ENCODE peak calls at places on chromosomes 3 and 15, in six cellular contexts. One of them, this sample, is unnamed.

GRCh38 chr3:65342084-65342683 is 654.4 kb upstream of the ADAMTS9 start:
- DNase-seq in body of pancreas: peak; percentile 17
- DNase-seq in CD4-positive, CD25-positive, alpha-beta regulatory T cell: no peak
- DNase-seq in A549: peak; percentile 56
- DNase-seq in brain microvascular endothelial cell: peak; percentile 31
- DNase-seq in PC-9: no peak
- DNase-seq in this sample: peak; percentile 47

GRCh38 chr15:92807971-92808571 is 92.1 kb upstream of the CHD2 start:
- DNase-seq in body of pancreas: no peak
- DNase-seq in CD4-positive, CD25-positive, alpha-beta regulatory T cell: no peak
- DNase-seq in A549: peak; percentile 81
- DNase-seq in brain microvascular endothelial cell: no peak
- DNase-seq in PC-9: peak; percentile 50
- DNase-seq in this sample: no peak

GRCh38 chr15:61228025-61228901 is 839 bp downstream of the RORA start:
- DNase-seq in body of pancreas: no peak
- DNase-seq in CD4-positive, CD25-positive, alpha-beta regulatory T cell: no peak
- DNase-seq in A549: peak; percentile 19
- DNase-seq in brain microvascular endothelial cell: no peak
- DNase-seq in PC-9: no peak
- DNase-seq in this sample: no peak

GRCh38 chr3:167188592-167188991 is 191.5 kb downstream of the ZBBX start:
- DNase-seq in body of pancreas: no peak
- DNase-seq in CD4-positive, CD25-positive, alpha-beta regulatory T cell: no peak
- DNase-seq in A549: no peak
- DNase-seq in brain microvascular endothelial cell: no peak
- DNase-seq in PC-9: no peak
- DNase-seq in this sample: no peak

GRCh38 chr3:55489804-55490132 is 2.7 kb upstream of the WNT5A start:
- DNase-seq in body of pancreas: peak; percentile 36
- DNase-seq in CD4-positive, CD25-positive, alpha-beta regulatory T cell: no peak
- DNase-seq in A549: no peak
- DNase-seq in brain microvascular endothelial cell: no peak
- DNase-seq in PC-9: no peak
- DNase-seq in this sample: no peak

GRCh38 chr3:161272524-161272923 is 51.4 kb downstream of the NMD3 start:
- DNase-seq in body of pancreas: no peak
- DNase-seq in CD4-positive, CD25-positive, alpha-beta regulatory T cell: no peak
- DNase-seq in A549: no peak
- DNase-seq in brain microvascular endothelial cell: no peak
- DNase-seq in PC-9: no peak
- DNase-seq in this sample: no peak

GRCh38 chr3:60708191-60708975 is 542.9 kb downstream of the FHIT start:
- DNase-seq in body of pancreas: no peak
- DNase-seq in CD4-positive, CD25-positive, alpha-beta regulatory T cell: no peak
- DNase-seq in A549: no peak
- DNase-seq in brain microvascular endothelial cell: peak; percentile 82
- DNase-seq in PC-9: no peak
- DNase-seq in this sample: no peak

GRCh38 chr3:46749129-46749528 is 31.5 kb upstream of the PRSS50 start:
- DNase-seq in body of pancreas: no peak
- DNase-seq in CD4-positive, CD25-positive, alpha-beta regulatory T cell: no peak
- DNase-seq in A549: no peak
- DNase-seq in brain microvascular endothelial cell: no peak
- DNase-seq in PC-9: no peak
- DNase-seq in this sample: no peak

GRCh38 chr3:42705039-42705767 is 2.6 kb upstream of the HHATL start:
- DNase-seq in body of pancreas: no peak
- DNase-seq in CD4-positive, CD25-positive, alpha-beta regulatory T cell: no peak
- DNase-seq in A549: no peak
- DNase-seq in brain microvascular endothelial cell: no peak
- DNase-seq in PC-9: no peak
- DNase-seq in this sample: no peak

GRCh38 chr15:31275331-31276262 is 51.0 kb upstream of the KLF13 start:
- DNase-seq in body of pancreas: no peak
- DNase-seq in CD4-positive, CD25-positive, alpha-beta regulatory T cell: no peak
- DNase-seq in A549: no peak
- DNase-seq in brain microvascular endothelial cell: no peak
- DNase-seq in PC-9: no peak
- DNase-seq in this sample: no peak

GRCh38 chr15:62059818-62060115 is 480 bp downstream of the VPS13C start:
- DNase-seq in body of pancreas: peak; percentile 42
- DNase-seq in CD4-positive, CD25-positive, alpha-beta regulatory T cell: peak; percentile 47
- DNase-seq in A549: peak; percentile 62
- DNase-seq in brain microvascular endothelial cell: peak; percentile 48
- DNase-seq in PC-9: peak; percentile 38
- DNase-seq in this sample: peak; percentile 36

GRCh38 chr15:68781766-68782588 is 38.7 kb downstream of the ANP32A start:
- DNase-seq in body of pancreas: no peak
- DNase-seq in CD4-positive, CD25-positive, alpha-beta regulatory T cell: no peak
- DNase-seq in A549: no peak
- DNase-seq in brain microvascular endothelial cell: no peak
- DNase-seq in PC-9: no peak
- DNase-seq in this sample: no peak

GRCh38 chr3:102057781-102058421 is 208.6 kb downstream of the NFKBIZ start:
- DNase-seq in body of pancreas: no peak
- DNase-seq in CD4-positive, CD25-positive, alpha-beta regulatory T cell: no peak
- DNase-seq in A549: no peak
- DNase-seq in brain microvascular endothelial cell: no peak
- DNase-seq in PC-9: no peak
- DNase-seq in this sample: peak; percentile 8

GRCh38 chr3:132568427-132568826 is 28.6 kb upstream of the ACKR4 start:
- DNase-seq in body of pancreas: no peak
- DNase-seq in CD4-positive, CD25-positive, alpha-beta regulatory T cell: no peak
- DNase-seq in A549: no peak
- DNase-seq in brain microvascular endothelial cell: no peak
- DNase-seq in PC-9: no peak
- DNase-seq in this sample: no peak

GRCh38 chr15:57085267-57085666 is 166.8 kb downstream of the TCF12 start:
- DNase-seq in body of pancreas: no peak
- DNase-seq in CD4-positive, CD25-positive, alpha-beta regulatory T cell: no peak
- DNase-seq in A549: no peak
- DNase-seq in brain microvascular endothelial cell: no peak
- DNase-seq in PC-9: no peak
- DNase-seq in this sample: no peak

GRCh38 chr3:170765419-170766078 is 104.4 kb downstream of the RPL22L1 start:
- DNase-seq in body of pancreas: no peak
- DNase-seq in CD4-positive, CD25-positive, alpha-beta regulatory T cell: no peak
- DNase-seq in A549: peak; percentile 19
- DNase-seq in brain microvascular endothelial cell: no peak
- DNase-seq in PC-9: no peak
- DNase-seq in this sample: no peak

GRCh38 chr3:195566797-195567196 is 16.9 kb downstream of the APOD start:
- DNase-seq in body of pancreas: no peak
- DNase-seq in CD4-positive, CD25-positive, alpha-beta regulatory T cell: no peak
- DNase-seq in A549: no peak
- DNase-seq in brain microvascular endothelial cell: no peak
- DNase-seq in PC-9: peak; percentile 46
- DNase-seq in this sample: no peak

GRCh38 chr3:14890470-14890869 is 56.9 kb upstream of the NR2C2 start:
- DNase-seq in body of pancreas: no peak
- DNase-seq in CD4-positive, CD25-positive, alpha-beta regulatory T cell: no peak
- DNase-seq in A549: no peak
- DNase-seq in brain microvascular endothelial cell: no peak
- DNase-seq in PC-9: no peak
- DNase-seq in this sample: peak; percentile 59

GRCh38 chr3:29759443-29760033 is 478.7 kb downstream of the RBMS3 start:
- DNase-seq in body of pancreas: no peak
- DNase-seq in CD4-positive, CD25-positive, alpha-beta regulatory T cell: no peak
- DNase-seq in A549: no peak
- DNase-seq in brain microvascular endothelial cell: no peak
- DNase-seq in PC-9: no peak
- DNase-seq in this sample: no peak

GRCh38 chr3:45132568-45133211 is 13.5 kb downstream of the CDCP1 start:
- DNase-seq in body of pancreas: no peak
- DNase-seq in CD4-positive, CD25-positive, alpha-beta regulatory T cell: no peak
- DNase-seq in A549: no peak
- DNase-seq in brain microvascular endothelial cell: no peak
- DNase-seq in PC-9: no peak
- DNase-seq in this sample: no peak

GRCh38 chr3:30502742-30503073 is 103.7 kb upstream of the TGFBR2 start:
- DNase-seq in body of pancreas: no peak
- DNase-seq in CD4-positive, CD25-positive, alpha-beta regulatory T cell: no peak
- DNase-seq in A549: no peak
- DNase-seq in brain microvascular endothelial cell: no peak
- DNase-seq in PC-9: peak; percentile 49
- DNase-seq in this sample: no peak

GRCh38 chr15:76844096-76844495 is 61.0 kb downstream of the SCAPER start:
- DNase-seq in body of pancreas: no peak
- DNase-seq in CD4-positive, CD25-positive, alpha-beta regulatory T cell: no peak
- DNase-seq in A549: no peak
- DNase-seq in brain microvascular endothelial cell: no peak
- DNase-seq in PC-9: no peak
- DNase-seq in this sample: no peak

GRCh38 chr3:160196511-160197104 is 28.6 kb upstream of the C3orf80 start:
- DNase-seq in body of pancreas: no peak
- DNase-seq in CD4-positive, CD25-positive, alpha-beta regulatory T cell: no peak
- DNase-seq in A549: no peak
- DNase-seq in brain microvascular endothelial cell: no peak
- DNase-seq in PC-9: no peak
- DNase-seq in this sample: no peak

GRCh38 chr3:165742351-165742750 is 94.9 kb downstream of the BCHE start:
- DNase-seq in body of pancreas: no peak
- DNase-seq in CD4-positive, CD25-positive, alpha-beta regulatory T cell: no peak
- DNase-seq in A549: no peak
- DNase-seq in brain microvascular endothelial cell: no peak
- DNase-seq in PC-9: no peak
- DNase-seq in this sample: no peak

GRCh38 chr15:40038267-40038653 is 721 bp downstream of the SRP14 start:
- DNase-seq in body of pancreas: no peak
- DNase-seq in CD4-positive, CD25-positive, alpha-beta regulatory T cell: no peak
- DNase-seq in A549: no peak
- DNase-seq in brain microvascular endothelial cell: no peak
- DNase-seq in PC-9: no peak
- DNase-seq in this sample: no peak

GRCh38 chr3:87062685-87063084 is 71.7 kb upstream of the VGLL3 start:
- DNase-seq in body of pancreas: no peak
- DNase-seq in CD4-positive, CD25-positive, alpha-beta regulatory T cell: no peak
- DNase-seq in A549: no peak
- DNase-seq in brain microvascular endothelial cell: no peak
- DNase-seq in PC-9: no peak
- DNase-seq in this sample: no peak

GRCh38 chr15:38589502-38589901 is 24.9 kb upstream of the RASGRP1 start:
- DNase-seq in body of pancreas: no peak
- DNase-seq in CD4-positive, CD25-positive, alpha-beta regulatory T cell: no peak
- DNase-seq in A549: peak; percentile 49
- DNase-seq in brain microvascular endothelial cell: peak; percentile 57
- DNase-seq in PC-9: peak; percentile 89
- DNase-seq in this sample: no peak

GRCh38 chr3:97872209-97873042 is 50.6 kb downstream of the CRYBG3 start:
- DNase-seq in body of pancreas: no peak
- DNase-seq in CD4-positive, CD25-positive, alpha-beta regulatory T cell: no peak
- DNase-seq in A549: no peak
- DNase-seq in brain microvascular endothelial cell: peak; percentile 91
- DNase-seq in PC-9: peak; percentile 90
- DNase-seq in this sample: no peak

DNA sequence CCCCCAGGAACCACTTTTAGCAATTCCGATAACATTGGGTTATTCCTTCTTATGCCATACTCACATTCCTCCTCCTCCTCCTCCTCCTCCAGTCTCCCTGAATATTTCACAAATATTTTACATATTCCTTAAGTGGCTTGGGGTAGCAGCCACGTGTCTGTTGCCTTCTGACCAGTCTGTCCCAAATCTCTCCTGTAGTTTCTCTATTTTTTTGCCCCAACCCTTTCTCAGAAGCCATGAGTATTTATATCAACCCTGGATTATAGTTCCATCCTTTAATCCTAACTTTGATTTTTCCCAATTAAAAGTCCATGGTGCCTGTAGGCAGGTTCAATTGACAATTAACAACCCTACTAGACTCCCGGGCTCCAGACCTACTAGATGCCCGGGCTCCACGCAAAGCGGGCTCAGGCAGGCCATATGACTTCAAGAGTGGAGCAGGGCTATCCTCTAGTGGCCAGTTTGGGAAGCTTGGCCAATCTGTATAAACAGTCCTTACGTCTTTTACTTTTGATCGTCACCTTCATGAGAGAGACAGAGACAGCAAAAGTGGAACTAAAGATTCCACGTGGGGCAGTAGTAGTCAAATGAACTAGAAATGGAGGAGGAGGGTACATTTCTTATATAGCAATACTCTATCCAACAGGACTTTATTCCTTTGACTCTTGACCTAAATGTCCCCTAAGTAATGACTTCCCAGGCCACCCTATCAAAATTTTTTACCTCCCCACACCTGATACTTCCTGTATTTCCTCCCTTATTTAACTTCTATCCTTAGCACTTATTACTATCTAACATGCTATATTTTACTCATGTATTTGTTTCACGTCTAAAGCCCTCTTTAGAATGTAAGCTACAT is 69.7 kb downstream of the USF3 start:
- DNase-seq in body of pancreas: peak; percentile 54
- DNase-seq in CD4-positive, CD25-positive, alpha-beta regulatory T cell: no peak
- DNase-seq in A549: peak; percentile 82
- DNase-seq in brain microvascular endothelial cell: peak; percentile 71
- DNase-seq in PC-9: peak; percentile 41
- DNase-seq in this sample: no peak
- H3K4me3 ChIP-seq in body of pancreas: no peak overlapping the region
- H3K4me3 ChIP-seq in CD4-positive, CD25-positive, alpha-beta regulatory T cell: no peak overlapping the region
- H3K4me3 ChIP-seq in A549: no peak overlapping the region
- H3K4me3 ChIP-seq in brain microvascular endothelial cell: peak overlapping the region; percentile 5
- H3K4me3 ChIP-seq in PC-9: no peak overlapping the region
- H3K4me3 ChIP-seq in this sample: no peak overlapping the region

DNA sequence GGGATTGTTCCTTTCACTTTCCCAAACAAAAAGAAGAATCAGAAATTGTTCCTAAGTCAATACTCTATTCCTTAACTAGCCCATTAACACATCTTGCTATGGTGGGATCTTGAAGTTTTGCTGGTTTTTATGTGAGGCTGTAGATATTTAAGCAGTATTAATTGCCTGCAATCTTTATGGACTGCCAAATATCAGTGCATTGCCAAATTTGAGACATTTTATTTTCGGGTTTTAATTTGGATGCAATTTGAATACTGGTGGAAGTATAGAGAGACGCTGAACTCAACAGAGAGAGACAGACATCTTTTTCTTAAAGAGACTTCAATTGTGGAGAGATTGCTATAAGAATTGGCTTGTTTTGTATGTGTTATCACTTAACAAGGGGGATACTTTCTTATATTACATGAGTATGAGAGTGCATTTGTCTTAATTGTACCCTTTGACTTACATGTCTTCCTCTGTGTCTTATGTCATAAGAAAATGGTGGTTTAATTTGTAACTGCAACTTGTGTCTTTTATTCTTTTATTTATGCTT is 10.0 kb downstream of the CADM2 start:
- DNase-seq in body of pancreas: no peak
- DNase-seq in CD4-positive, CD25-positive, alpha-beta regulatory T cell: no peak
- DNase-seq in A549: no peak
- DNase-seq in brain microvascular endothelial cell: no peak
- DNase-seq in PC-9: no peak
- DNase-seq in this sample: no peak
- H3K4me3 ChIP-seq in body of pancreas: no peak overlapping the region
- H3K4me3 ChIP-seq in CD4-positive, CD25-positive, alpha-beta regulatory T cell: no peak overlapping the region
- H3K4me3 ChIP-seq in A549: no peak overlapping the region
- H3K4me3 ChIP-seq in brain microvascular endothelial cell: no peak overlapping the region
- H3K4me3 ChIP-seq in PC-9: no peak overlapping the region
- H3K4me3 ChIP-seq in this sample: no peak overlapping the region

GRCh38 chr15:65101418-65101890 is 13.5 kb downstream of the UBAP1L start:
- DNase-seq in body of pancreas: peak; percentile 39
- DNase-seq in CD4-positive, CD25-positive, alpha-beta regulatory T cell: peak; percentile 8
- DNase-seq in A549: peak; percentile 65
- DNase-seq in brain microvascular endothelial cell: peak; percentile 65
- DNase-seq in PC-9: no peak
- DNase-seq in this sample: peak; percentile 41
- H3K4me3 ChIP-seq in body of pancreas: no peak overlapping the region
- H3K4me3 ChIP-seq in CD4-positive, CD25-positive, alpha-beta regulatory T cell: no peak overlapping the region
- H3K4me3 ChIP-seq in A549: no peak overlapping the region
- H3K4me3 ChIP-seq in brain microvascular endothelial cell: no peak overlapping the region
- H3K4me3 ChIP-seq in PC-9: no peak overlapping the region
- H3K4me3 ChIP-seq in this sample: no peak overlapping the region

GRCh38 chr3:71127463-71128243 is 455.9 kb downstream of the FOXP1 start:
- DNase-seq in body of pancreas: no peak
- DNase-seq in CD4-positive, CD25-positive, alpha-beta regulatory T cell: peak; percentile 7
- DNase-seq in A549: no peak
- DNase-seq in brain microvascular endothelial cell: peak; percentile 93
- DNase-seq in PC-9: no peak
- DNase-seq in this sample: no peak
- H3K4me3 ChIP-seq in body of pancreas: no peak overlapping the region
- H3K4me3 ChIP-seq in CD4-positive, CD25-positive, alpha-beta regulatory T cell: peak overlapping the region; percentile 99
- H3K4me3 ChIP-seq in A549: no peak overlapping the region
- H3K4me3 ChIP-seq in brain microvascular endothelial cell: peak overlapping the region; percentile 61
- H3K4me3 ChIP-seq in PC-9: no peak overlapping the region
- H3K4me3 ChIP-seq in this sample: no peak overlapping the region

This sample was measured in Jurkat, Clone E6-1.